ENCODE peak calls at places on chromosomes 7 and 10, in five cellular contexts. Y is brain microvascular endothelial cell, U is prostate gland, M is AG04450, P is GM12865. Z is an unnamed sample.

GRCh38 chr7:87155788-87156187 is 3.5 kb downstream of the DMTF1 start:
- DNase-seq in Y (no peak), U (no peak), M (no peak), P (no peak), Z (no peak)

GRCh38 chr10:3071405-3072198 is 4.3 kb downstream of the PFKP start:
- DNase-seq in Y (peak; percentile 92), U (no peak), M (no peak), P (no peak), Z (peak; percentile 65)

GRCh38 chr10:104641150-104642000 is at the start of gene SORCS3:
- DNase-seq in Y (no peak), U (no peak), M (no peak), P (no peak), Z (no peak)

GRCh38 chr7:90453259-90453891 is 16.1 kb upstream of the PTTG1IP2 start:
- DNase-seq in Y (no peak), U (no peak), M (no peak), P (no peak), Z (no peak)

GRCh38 chr7:73978681-73979563 is 49.1 kb upstream of the ELN start:
- DNase-seq in Y (peak; percentile 6), U (no peak), M (no peak), P (peak; percentile 62), Z (no peak)

GRCh38 chr7:82264752-82265305 is 178.7 kb downstream of the CACNA2D1 start:
- DNase-seq in Y (no peak), U (no peak), M (no peak), P (no peak), Z (no peak)

GRCh38 chr10:32091046-32091445 is 34.8 kb upstream of the KIF5B start:
- DNase-seq in Y (no peak), U (no peak), M (no peak), P (no peak), Z (no peak)

GRCh38 chr10:71307469-71308085 is 11.5 kb upstream of the SLC29A3 start:
- DNase-seq in Y (no peak), U (no peak), M (no peak), P (no peak), Z (no peak)

GRCh38 chr10:17026686-17027485 is 102.7 kb downstream of the CUBN start:
- DNase-seq in Y (peak; percentile 80), U (no peak), M (no peak), P (peak; percentile 77), Z (no peak)

GRCh38 chr7:135942614-135943013 is 34.5 kb downstream of the MTPN start:
- DNase-seq in Y (no peak), U (no peak), M (no peak), P (peak; percentile 57), Z (no peak)

GRCh38 chr10:93495654-93496321 is 624 bp upstream of the CEP55 start:
- DNase-seq in Y (peak; percentile 26), U (peak; percentile 33), M (no peak), P (peak; percentile 24), Z (no peak)

GRCh38 chr10:104981995-104982394 is 340.9 kb downstream of the SORCS3 start:
- DNase-seq in Y (no peak), U (no peak), M (no peak), P (no peak), Z (no peak)

GRCh38 chr10:30645340-30645827 is 15.8 kb upstream of the LYZL2 start:
- DNase-seq in Y (peak; percentile 69), U (no peak), M (no peak), P (no peak), Z (peak; percentile 23)

GRCh38 chr10:57925045-57925444 is 342.6 kb downstream of the IPMK start:
- DNase-seq in Y (no peak), U (peak; percentile 4), M (no peak), P (peak; percentile 1), Z (no peak)

GRCh38 chr10:93790454-93790853 is 32.7 kb downstream of the LGI1 start:
- DNase-seq in Y (no peak), U (no peak), M (no peak), P (no peak), Z (no peak)

GRCh38 chr7:96991850-96992623 is 13.3 kb upstream of the DLX6 start:
- DNase-seq in Y (no peak), U (no peak), M (no peak), P (no peak), Z (no peak)

GRCh38 chr7:11196143-11196542 is 222.5 kb downstream of the PHF14 start:
- DNase-seq in Y (no peak), U (no peak), M (no peak), P (no peak), Z (no peak)

GRCh38 chr10:3720228-3721019 is 64.6 kb downstream of the KLF6 start:
- DNase-seq in Y (peak; percentile 77), U (no peak), M (peak; percentile 55), P (peak; percentile 12), Z (peak; percentile 83)

GRCh38 chr7:80060218-80060806 is 74.3 kb upstream of the GNAI1 start:
- DNase-seq in Y (no peak), U (no peak), M (peak; percentile 24), P (peak; percentile 38), Z (peak; percentile 31)

GRCh38 chr7:159104188-159105030 is 40.3 kb downstream of the VIPR2 start:
- DNase-seq in Y (no peak), U (no peak), M (no peak), P (no peak), Z (no peak)

GRCh38 chr10:120600871-120601644 is 144.0 kb downstream of the PLPP4 start:
- DNase-seq in Y (no peak), U (no peak), M (no peak), P (peak; percentile 15), Z (no peak)

GRCh38 chr10:51176976-51177690 is 102.8 kb downstream of the PRKG1 start:
- DNase-seq in Y (peak; percentile 24), U (no peak), M (no peak), P (no peak), Z (peak; percentile 36)

GRCh38 chr7:19587291-19587690 is 121.5 kb downstream of the POLR1F start:
- DNase-seq in Y (no peak), U (no peak), M (no peak), P (peak; percentile 41), Z (no peak)

GRCh38 chr7:98852826-98853225 is 17.0 kb downstream of the TMEM130 start:
- DNase-seq in Y (no peak), U (no peak), M (no peak), P (no peak), Z (no peak)

GRCh38 chr7:154372106-154372505 is 319.9 kb downstream of the DPP6 start:
- DNase-seq in Y (no peak), U (no peak), M (no peak), P (no peak), Z (no peak)

GRCh38 chr10:72637398-72637857 is 11.5 kb upstream of the MICU1 start:
- DNase-seq in Y (peak; percentile 61), U (no peak), M (no peak), P (peak; percentile 72), Z (peak; percentile 1)

GRCh38 chr10:88986549-88987242 is 3.9 kb upstream of the FAS start:
- DNase-seq in Y (peak; percentile 27), U (peak; percentile 26), M (no peak), P (peak; percentile 57), Z (no peak)

GRCh38 chr10:54441286-54441685 is 359.7 kb downstream of the PCDH15 start:
- DNase-seq in Y (no peak), U (no peak), M (no peak), P (no peak), Z (no peak)

GRCh38 chr10:113007821-113008220 is 57.8 kb downstream of the TCF7L2 start:
- DNase-seq in Y (no peak), U (no peak), M (no peak), P (no peak), Z (no peak)

GRCh38 chr7:157674027-157674714 is 337.4 kb downstream of the DNAJB6 start:
- DNase-seq in Y (no peak), U (no peak), M (no peak), P (no peak), Z (no peak)

GRCh38 chr7:155789001-155789725 is 23.1 kb downstream of the SHH start:
- DNase-seq in Y (no peak), U (no peak), M (no peak), P (no peak), Z (no peak)

GRCh38 chr7:1928555-1929348 is 258.7 kb downstream of the ELFN1 start:
- DNase-seq in Y (no peak), U (peak; percentile 60), M (no peak), P (no peak), Z (no peak)

GRCh38 chr10:71963756-71964668 is at the start of gene CHST3:
- DNase-seq in Y (no peak), U (peak; percentile 41), M (no peak), P (peak; percentile 36), Z (no peak)

GRCh38 chr10:116728526-116729096 is 13.8 kb downstream of the HSPA12A start:
- DNase-seq in Y (peak; percentile 7), U (no peak), M (no peak), P (no peak), Z (no peak)

GRCh38 chr7:23419160-23419559 is 51.1 kb downstream of the IGF2BP3 start:
- DNase-seq in Y (no peak), U (no peak), M (no peak), P (no peak), Z (no peak)

GRCh38 chr7:140121321-140121720 is 55.5 kb downstream of the KDM7A start:
- DNase-seq in Y (no peak), U (no peak), M (no peak), P (no peak), Z (no peak)

DNA sequence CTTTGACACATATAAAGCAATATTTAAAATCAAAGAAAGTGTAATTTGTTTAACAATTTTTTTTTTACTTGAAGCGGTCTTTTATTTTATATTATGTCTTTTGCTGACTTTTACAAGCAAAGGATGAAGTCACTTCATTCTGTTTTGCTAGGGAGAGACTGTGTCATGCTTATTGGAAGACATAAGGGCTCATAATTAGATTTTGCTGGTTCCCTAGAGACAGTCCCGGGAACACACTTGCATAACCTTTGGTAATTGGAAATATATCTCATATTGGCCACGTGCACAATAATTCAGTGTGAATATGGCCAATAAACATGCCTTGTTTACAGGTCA is 448 bp upstream of the NET1 start:
- DNase-seq in Y (no peak), U (no peak), M (no peak), P (peak; percentile 3), Z (no peak)
- H3K4me3 ChIP-seq in Y (peak overlapping the region; percentile 70), U (peak overlapping the region; percentile 70), M (peak overlapping the region; percentile 74), P (peak overlapping the region; percentile 88), Z (peak overlapping the region; percentile 90)

GRCh38 chr7:28156401-28156800 is 24.2 kb downstream of the JAZF1 start:
- DNase-seq in Y (no peak), U (no peak), M (no peak), P (no peak), Z (no peak)
- H3K4me3 ChIP-seq in Y (no peak overlapping the region), U (no peak overlapping the region), M (no peak overlapping the region), P (no peak overlapping the region), Z (no peak overlapping the region)

GRCh38 chr7:50304158-50304910 is at the start of gene IKZF1:
- DNase-seq in Y (no peak), U (no peak), M (no peak), P (peak; percentile 60), Z (no peak)
- H3K4me3 ChIP-seq in Y (peak within 1 kb of the TSS; percentile 32), U (peak within 1 kb of the TSS; percentile 36), M (no peak within 1 kb of the TSS), P (peak within 1 kb of the TSS; percentile 81), Z (peak within 1 kb of the TSS; percentile 37)

GRCh38 chr7:100544949-100545635 is 6.1 kb downstream of the AGFG2 start:
- DNase-seq in Y (no peak), U (peak; percentile 73), M (no peak), P (no peak), Z (no peak)
- H3K4me3 ChIP-seq in Y (no peak overlapping the region), U (peak overlapping the region; percentile 3), M (no peak overlapping the region), P (peak overlapping the region; percentile 65), Z (no peak overlapping the region)